ENCODE peak calls at places on chromosomes 3 and 15, in seven cellular contexts. J is glomerular endothelial cell, X is heart left ventricle, I is RPMI7951, N is cerebellar cortex, V is NCI-H187, U is NCI-H1694 treated with DMSO at 0.1 percent for 48 hours. E is an unnamed sample.

GRCh38 chr15:66237513-66238235 is 15.9 kb downstream of the MEGF11 start:
- DNase-seq in J (no peak), X (no peak), I (no peak), N (no peak), V (no peak), U (no peak), E (no peak)

GRCh38 chr15:51757463-51757862 is 6.1 kb downstream of the TMOD2 start:
- DNase-seq in J (no peak), X (no peak), I (no peak), N (no peak), V (no peak), U (no peak), E (no peak)

GRCh38 chr15:78977091-78977571 is 32.3 kb upstream of the CTSH start:
- DNase-seq in J (no peak), X (no peak), I (no peak), N (no peak), V (no peak), U (no peak), E (no peak)

GRCh38 chr3:129228891-129229585 is 20.4 kb upstream of the COPG1 start:
- DNase-seq in J (peak), X (peak), I (peak), N (no peak), V (no peak), U (no peak), E (peak)

GRCh38 chr3:113495035-113495434 is 19.9 kb downstream of the SPICE1 start:
- DNase-seq in J (no peak), X (no peak), I (peak), N (peak), V (no peak), U (peak), E (peak)

GRCh38 chr3:126083511-126083912 is 412 bp downstream of the SLC41A3 start:
- DNase-seq in J (no peak), X (no peak), I (peak), N (no peak), V (no peak), U (peak), E (peak)

GRCh38 chr3:30518201-30518864 is 88.1 kb upstream of the TGFBR2 start:
- DNase-seq in J (peak), X (peak), I (no peak), N (no peak), V (no peak), U (no peak), E (no peak)

GRCh38 chr3:170542704-170543103 is 43.2 kb downstream of the SLC7A14 start:
- DNase-seq in J (no peak), X (no peak), I (peak), N (no peak), V (no peak), U (no peak), E (peak)

GRCh38 chr15:72141171-72142084 is 23.2 kb downstream of the SENP8 start:
- DNase-seq in J (no peak), X (no peak), I (no peak), N (no peak), V (no peak), U (no peak), E (peak)

GRCh38 chr3:44030690-44031344 is 210.9 kb upstream of the TOPAZ1 start:
- DNase-seq in J (no peak), X (no peak), I (peak), N (no peak), V (peak), U (no peak), E (peak)

GRCh38 chr3:170709046-170709445 is 123.2 kb upstream of the SLC7A14 start:
- DNase-seq in J (no peak), X (no peak), I (peak), N (no peak), V (no peak), U (no peak), E (no peak)

E was measured in M059J.